ENCODE peak calls at places on chromosomes 16 and 17, in ten cellular contexts. One of them, this sample, is unnamed.

GRCh38 chr16:21033264-21033663 is 117.4 kb downstream of the DNAH3 start:
- DNase-seq in HL-60: no peak
- DNase-seq in HS-27A: no peak
- DNase-seq in NCI-H1092 treated with DMSO at 0.1 percent for 48 hours: no peak
- DNase-seq in cardiac fibroblast: no peak
- DNase-seq in memory B cell: no peak
- DNase-seq in heart right ventricle: no peak
- DNase-seq in fibroblast of the aortic adventitia: no peak
- DNase-seq in activated T-helper 1 cell treated with Interleukin-2 at 50 U/mL for 16 hours: no peak
- DNase-seq in progenitor cell of endocrine pancreas: no peak
- DNase-seq in this sample: peak

GRCh38 chr17:60579090-60579489 is 20.9 kb upstream of the PPM1D start:
- DNase-seq in HL-60: no peak
- DNase-seq in HS-27A: no peak
- DNase-seq in NCI-H1092 treated with DMSO at 0.1 percent for 48 hours: no peak
- DNase-seq in cardiac fibroblast: peak
- DNase-seq in memory B cell: no peak
- DNase-seq in heart right ventricle: no peak
- DNase-seq in fibroblast of the aortic adventitia: peak
- DNase-seq in activated T-helper 1 cell treated with Interleukin-2 at 50 U/mL for 16 hours: no peak
- DNase-seq in progenitor cell of endocrine pancreas: no peak
- DNase-seq in this sample: no peak

GRCh38 chr16:88597856-88598491 is 27.8 kb downstream of the ZC3H18 start:
- DNase-seq in HL-60: no peak
- DNase-seq in HS-27A: no peak
- DNase-seq in NCI-H1092 treated with DMSO at 0.1 percent for 48 hours: no peak
- DNase-seq in cardiac fibroblast: no peak
- DNase-seq in memory B cell: no peak
- DNase-seq in heart right ventricle: no peak
- DNase-seq in fibroblast of the aortic adventitia: no peak
- DNase-seq in activated T-helper 1 cell treated with Interleukin-2 at 50 U/mL for 16 hours: no peak
- DNase-seq in progenitor cell of endocrine pancreas: no peak
- DNase-seq in this sample: no peak

GRCh38 chr16:47613251-47613650 is 152.1 kb downstream of the PHKB start:
- DNase-seq in HL-60: no peak
- DNase-seq in HS-27A: no peak
- DNase-seq in NCI-H1092 treated with DMSO at 0.1 percent for 48 hours: no peak
- DNase-seq in cardiac fibroblast: no peak
- DNase-seq in memory B cell: no peak
- DNase-seq in heart right ventricle: no peak
- DNase-seq in fibroblast of the aortic adventitia: no peak
- DNase-seq in activated T-helper 1 cell treated with Interleukin-2 at 50 U/mL for 16 hours: no peak
- DNase-seq in progenitor cell of endocrine pancreas: no peak
- DNase-seq in this sample: no peak

GRCh38 chr17:68581863-68582645 is 19.1 kb downstream of the FAM20A start:
- DNase-seq in HL-60: no peak
- DNase-seq in HS-27A: no peak
- DNase-seq in NCI-H1092 treated with DMSO at 0.1 percent for 48 hours: no peak
- DNase-seq in cardiac fibroblast: no peak
- DNase-seq in memory B cell: no peak
- DNase-seq in heart right ventricle: no peak
- DNase-seq in fibroblast of the aortic adventitia: no peak
- DNase-seq in activated T-helper 1 cell treated with Interleukin-2 at 50 U/mL for 16 hours: no peak
- DNase-seq in progenitor cell of endocrine pancreas: no peak
- DNase-seq in this sample: no peak

GRCh38 chr16:50102046-50102756 is 36.4 kb downstream of the HEATR3 start:
- DNase-seq in HL-60: peak
- DNase-seq in HS-27A: peak
- DNase-seq in NCI-H1092 treated with DMSO at 0.1 percent for 48 hours: no peak
- DNase-seq in cardiac fibroblast: peak
- DNase-seq in memory B cell: no peak
- DNase-seq in heart right ventricle: no peak
- DNase-seq in fibroblast of the aortic adventitia: peak
- DNase-seq in activated T-helper 1 cell treated with Interleukin-2 at 50 U/mL for 16 hours: no peak
- DNase-seq in progenitor cell of endocrine pancreas: no peak
- DNase-seq in this sample: no peak

GRCh38 chr17:5585814-5586558 is 1.7 kb upstream of the NLRP1 start:
- DNase-seq in HL-60: no peak
- DNase-seq in HS-27A: no peak
- DNase-seq in NCI-H1092 treated with DMSO at 0.1 percent for 48 hours: peak
- DNase-seq in cardiac fibroblast: no peak
- DNase-seq in memory B cell: no peak
- DNase-seq in heart right ventricle: no peak
- DNase-seq in fibroblast of the aortic adventitia: peak
- DNase-seq in activated T-helper 1 cell treated with Interleukin-2 at 50 U/mL for 16 hours: no peak
- DNase-seq in progenitor cell of endocrine pancreas: no peak
- DNase-seq in this sample: no peak

GRCh38 chr17:4332296-4332970 is 34.0 kb downstream of the UBE2G1 start:
- DNase-seq in HL-60: no peak
- DNase-seq in HS-27A: no peak
- DNase-seq in NCI-H1092 treated with DMSO at 0.1 percent for 48 hours: no peak
- DNase-seq in cardiac fibroblast: peak
- DNase-seq in memory B cell: no peak
- DNase-seq in heart right ventricle: no peak
- DNase-seq in fibroblast of the aortic adventitia: no peak
- DNase-seq in activated T-helper 1 cell treated with Interleukin-2 at 50 U/mL for 16 hours: no peak
- DNase-seq in progenitor cell of endocrine pancreas: no peak
- DNase-seq in this sample: no peak

GRCh38 chr17:69418535-69418934 is 4.0 kb downstream of the MAP2K6 start:
- DNase-seq in HL-60: no peak
- DNase-seq in HS-27A: no peak
- DNase-seq in NCI-H1092 treated with DMSO at 0.1 percent for 48 hours: no peak
- DNase-seq in cardiac fibroblast: no peak
- DNase-seq in memory B cell: no peak
- DNase-seq in heart right ventricle: no peak
- DNase-seq in fibroblast of the aortic adventitia: no peak
- DNase-seq in activated T-helper 1 cell treated with Interleukin-2 at 50 U/mL for 16 hours: no peak
- DNase-seq in progenitor cell of endocrine pancreas: no peak
- DNase-seq in this sample: no peak

GRCh38 chr16:13519871-13520270 is 400.1 kb upstream of the ERCC4 start:
- DNase-seq in HL-60: no peak
- DNase-seq in HS-27A: no peak
- DNase-seq in NCI-H1092 treated with DMSO at 0.1 percent for 48 hours: no peak
- DNase-seq in cardiac fibroblast: no peak
- DNase-seq in memory B cell: no peak
- DNase-seq in heart right ventricle: peak
- DNase-seq in fibroblast of the aortic adventitia: no peak
- DNase-seq in activated T-helper 1 cell treated with Interleukin-2 at 50 U/mL for 16 hours: no peak
- DNase-seq in progenitor cell of endocrine pancreas: no peak
- DNase-seq in this sample: no peak

GRCh38 chr17:4960279-4960922 is 7.2 kb downstream of the SPAG7 start:
- DNase-seq in HL-60: no peak
- DNase-seq in HS-27A: no peak
- DNase-seq in NCI-H1092 treated with DMSO at 0.1 percent for 48 hours: no peak
- DNase-seq in cardiac fibroblast: no peak
- DNase-seq in memory B cell: no peak
- DNase-seq in heart right ventricle: no peak
- DNase-seq in fibroblast of the aortic adventitia: no peak
- DNase-seq in activated T-helper 1 cell treated with Interleukin-2 at 50 U/mL for 16 hours: no peak
- DNase-seq in progenitor cell of endocrine pancreas: no peak
- DNase-seq in this sample: no peak

GRCh38 chr16:86289304-86289703 is 221.0 kb upstream of the FOXF1 start:
- DNase-seq in HL-60: no peak
- DNase-seq in HS-27A: no peak
- DNase-seq in NCI-H1092 treated with DMSO at 0.1 percent for 48 hours: no peak
- DNase-seq in cardiac fibroblast: no peak
- DNase-seq in memory B cell: no peak
- DNase-seq in heart right ventricle: no peak
- DNase-seq in fibroblast of the aortic adventitia: no peak
- DNase-seq in activated T-helper 1 cell treated with Interleukin-2 at 50 U/mL for 16 hours: no peak
- DNase-seq in progenitor cell of endocrine pancreas: no peak
- DNase-seq in this sample: no peak

GRCh38 chr16:85259831-85260165 is 147.5 kb upstream of the CIBAR2 start:
- DNase-seq in HL-60: no peak
- DNase-seq in HS-27A: no peak
- DNase-seq in NCI-H1092 treated with DMSO at 0.1 percent for 48 hours: no peak
- DNase-seq in cardiac fibroblast: no peak
- DNase-seq in memory B cell: no peak
- DNase-seq in heart right ventricle: no peak
- DNase-seq in fibroblast of the aortic adventitia: no peak
- DNase-seq in activated T-helper 1 cell treated with Interleukin-2 at 50 U/mL for 16 hours: no peak
- DNase-seq in progenitor cell of endocrine pancreas: no peak
- DNase-seq in this sample: no peak

GRCh38 chr17:77086433-77087010 is 54.2 kb upstream of the SEC14L1 start:
- DNase-seq in HL-60: peak
- DNase-seq in HS-27A: peak
- DNase-seq in NCI-H1092 treated with DMSO at 0.1 percent for 48 hours: peak
- DNase-seq in cardiac fibroblast: peak
- DNase-seq in memory B cell: peak
- DNase-seq in heart right ventricle: peak
- DNase-seq in fibroblast of the aortic adventitia: peak
- DNase-seq in activated T-helper 1 cell treated with Interleukin-2 at 50 U/mL for 16 hours: peak
- DNase-seq in progenitor cell of endocrine pancreas: peak
- DNase-seq in this sample: peak

GRCh38 chr17:55772086-55772485 is 21.2 kb downstream of the PCTP start:
- DNase-seq in HL-60: no peak
- DNase-seq in HS-27A: no peak
- DNase-seq in NCI-H1092 treated with DMSO at 0.1 percent for 48 hours: no peak
- DNase-seq in cardiac fibroblast: no peak
- DNase-seq in memory B cell: no peak
- DNase-seq in heart right ventricle: no peak
- DNase-seq in fibroblast of the aortic adventitia: no peak
- DNase-seq in activated T-helper 1 cell treated with Interleukin-2 at 50 U/mL for 16 hours: no peak
- DNase-seq in progenitor cell of endocrine pancreas: no peak
- DNase-seq in this sample: no peak

GRCh38 chr17:81271226-81271625 is 23.9 kb downstream of the SLC38A10 start:
- DNase-seq in HL-60: no peak
- DNase-seq in HS-27A: no peak
- DNase-seq in NCI-H1092 treated with DMSO at 0.1 percent for 48 hours: no peak
- DNase-seq in cardiac fibroblast: no peak
- DNase-seq in memory B cell: no peak
- DNase-seq in heart right ventricle: no peak
- DNase-seq in fibroblast of the aortic adventitia: no peak
- DNase-seq in activated T-helper 1 cell treated with Interleukin-2 at 50 U/mL for 16 hours: no peak
- DNase-seq in progenitor cell of endocrine pancreas: no peak
- DNase-seq in this sample: no peak

GRCh38 chr17:43995150-43995471 is 9.3 kb upstream of the NAGS start:
- DNase-seq in HL-60: no peak
- DNase-seq in HS-27A: no peak
- DNase-seq in NCI-H1092 treated with DMSO at 0.1 percent for 48 hours: no peak
- DNase-seq in cardiac fibroblast: no peak
- DNase-seq in memory B cell: no peak
- DNase-seq in heart right ventricle: no peak
- DNase-seq in fibroblast of the aortic adventitia: no peak
- DNase-seq in activated T-helper 1 cell treated with Interleukin-2 at 50 U/mL for 16 hours: no peak
- DNase-seq in progenitor cell of endocrine pancreas: no peak
- DNase-seq in this sample: no peak

GRCh38 chr17:28030386-28030785 is 12.1 kb upstream of the NLK start:
- DNase-seq in HL-60: no peak
- DNase-seq in HS-27A: no peak
- DNase-seq in NCI-H1092 treated with DMSO at 0.1 percent for 48 hours: peak
- DNase-seq in cardiac fibroblast: no peak
- DNase-seq in memory B cell: no peak
- DNase-seq in heart right ventricle: no peak
- DNase-seq in fibroblast of the aortic adventitia: no peak
- DNase-seq in activated T-helper 1 cell treated with Interleukin-2 at 50 U/mL for 16 hours: no peak
- DNase-seq in progenitor cell of endocrine pancreas: no peak
- DNase-seq in this sample: no peak

GRCh38 chr16:3979518-3979917 is 99.0 kb upstream of the CREBBP start:
- DNase-seq in HL-60: no peak
- DNase-seq in HS-27A: no peak
- DNase-seq in NCI-H1092 treated with DMSO at 0.1 percent for 48 hours: no peak
- DNase-seq in cardiac fibroblast: no peak
- DNase-seq in memory B cell: no peak
- DNase-seq in heart right ventricle: no peak
- DNase-seq in fibroblast of the aortic adventitia: no peak
- DNase-seq in activated T-helper 1 cell treated with Interleukin-2 at 50 U/mL for 16 hours: no peak
- DNase-seq in progenitor cell of endocrine pancreas: no peak
- DNase-seq in this sample: no peak

GRCh38 chr17:82243648-82244412 is 15.0 kb downstream of the SLC16A3 start:
- DNase-seq in HL-60: no peak
- DNase-seq in HS-27A: no peak
- DNase-seq in NCI-H1092 treated with DMSO at 0.1 percent for 48 hours: no peak
- DNase-seq in cardiac fibroblast: peak
- DNase-seq in memory B cell: no peak
- DNase-seq in heart right ventricle: no peak
- DNase-seq in fibroblast of the aortic adventitia: no peak
- DNase-seq in activated T-helper 1 cell treated with Interleukin-2 at 50 U/mL for 16 hours: no peak
- DNase-seq in progenitor cell of endocrine pancreas: no peak
- DNase-seq in this sample: no peak

GRCh38 chr17:18860161-18860972 is 2.4 kb downstream of the PRPSAP2 start:
- DNase-seq in HL-60: no peak
- DNase-seq in HS-27A: no peak
- DNase-seq in NCI-H1092 treated with DMSO at 0.1 percent for 48 hours: no peak
- DNase-seq in cardiac fibroblast: peak
- DNase-seq in memory B cell: no peak
- DNase-seq in heart right ventricle: no peak
- DNase-seq in fibroblast of the aortic adventitia: no peak
- DNase-seq in activated T-helper 1 cell treated with Interleukin-2 at 50 U/mL for 16 hours: no peak
- DNase-seq in progenitor cell of endocrine pancreas: no peak
- DNase-seq in this sample: no peak

GRCh38 chr16:81652798-81653505 is 126.1 kb upstream of the PLCG2 start:
- DNase-seq in HL-60: no peak
- DNase-seq in HS-27A: no peak
- DNase-seq in NCI-H1092 treated with DMSO at 0.1 percent for 48 hours: peak
- DNase-seq in cardiac fibroblast: no peak
- DNase-seq in memory B cell: no peak
- DNase-seq in heart right ventricle: no peak
- DNase-seq in fibroblast of the aortic adventitia: no peak
- DNase-seq in activated T-helper 1 cell treated with Interleukin-2 at 50 U/mL for 16 hours: no peak
- DNase-seq in progenitor cell of endocrine pancreas: no peak
- DNase-seq in this sample: no peak

GRCh38 chr16:70778901-70779309 is 22.1 kb downstream of the VAC14 start:
- DNase-seq in HL-60: no peak
- DNase-seq in HS-27A: no peak
- DNase-seq in NCI-H1092 treated with DMSO at 0.1 percent for 48 hours: peak
- DNase-seq in cardiac fibroblast: peak
- DNase-seq in memory B cell: no peak
- DNase-seq in heart right ventricle: peak
- DNase-seq in fibroblast of the aortic adventitia: peak
- DNase-seq in activated T-helper 1 cell treated with Interleukin-2 at 50 U/mL for 16 hours: no peak
- DNase-seq in progenitor cell of endocrine pancreas: no peak
- DNase-seq in this sample: peak

GRCh38 chr17:57290955-57291354 is 34.6 kb downstream of the MSI2 start:
- DNase-seq in HL-60: no peak
- DNase-seq in HS-27A: no peak
- DNase-seq in NCI-H1092 treated with DMSO at 0.1 percent for 48 hours: no peak
- DNase-seq in cardiac fibroblast: no peak
- DNase-seq in memory B cell: no peak
- DNase-seq in heart right ventricle: no peak
- DNase-seq in fibroblast of the aortic adventitia: no peak
- DNase-seq in activated T-helper 1 cell treated with Interleukin-2 at 50 U/mL for 16 hours: no peak
- DNase-seq in progenitor cell of endocrine pancreas: no peak
- DNase-seq in this sample: no peak

GRCh38 chr16:19389246-19389645 is 28.4 kb upstream of the TMC5 start:
- DNase-seq in HL-60: no peak
- DNase-seq in HS-27A: no peak
- DNase-seq in NCI-H1092 treated with DMSO at 0.1 percent for 48 hours: peak
- DNase-seq in cardiac fibroblast: peak
- DNase-seq in memory B cell: peak
- DNase-seq in heart right ventricle: no peak
- DNase-seq in fibroblast of the aortic adventitia: peak
- DNase-seq in activated T-helper 1 cell treated with Interleukin-2 at 50 U/mL for 16 hours: no peak
- DNase-seq in progenitor cell of endocrine pancreas: peak
- DNase-seq in this sample: no peak

GRCh38 chr16:3174618-3175148 is 13.3 kb upstream of the OR1F1 start:
- DNase-seq in HL-60: no peak
- DNase-seq in HS-27A: no peak
- DNase-seq in NCI-H1092 treated with DMSO at 0.1 percent for 48 hours: no peak
- DNase-seq in cardiac fibroblast: no peak
- DNase-seq in memory B cell: no peak
- DNase-seq in heart right ventricle: no peak
- DNase-seq in fibroblast of the aortic adventitia: no peak
- DNase-seq in activated T-helper 1 cell treated with Interleukin-2 at 50 U/mL for 16 hours: no peak
- DNase-seq in progenitor cell of endocrine pancreas: no peak
- DNase-seq in this sample: no peak

GRCh38 chr17:41844971-41845370 is 7.3 kb downstream of the KLHL10 start:
- DNase-seq in HL-60: no peak
- DNase-seq in HS-27A: no peak
- DNase-seq in NCI-H1092 treated with DMSO at 0.1 percent for 48 hours: no peak
- DNase-seq in cardiac fibroblast: no peak
- DNase-seq in memory B cell: no peak
- DNase-seq in heart right ventricle: no peak
- DNase-seq in fibroblast of the aortic adventitia: no peak
- DNase-seq in activated T-helper 1 cell treated with Interleukin-2 at 50 U/mL for 16 hours: no peak
- DNase-seq in progenitor cell of endocrine pancreas: no peak
- DNase-seq in this sample: no peak

GRCh38 chr17:80027043-80027435 is 8.6 kb downstream of the TBC1D16 start:
- DNase-seq in HL-60: no peak
- DNase-seq in HS-27A: no peak
- DNase-seq in NCI-H1092 treated with DMSO at 0.1 percent for 48 hours: no peak
- DNase-seq in cardiac fibroblast: no peak
- DNase-seq in memory B cell: no peak
- DNase-seq in heart right ventricle: no peak
- DNase-seq in fibroblast of the aortic adventitia: no peak
- DNase-seq in activated T-helper 1 cell treated with Interleukin-2 at 50 U/mL for 16 hours: no peak
- DNase-seq in progenitor cell of endocrine pancreas: no peak
- DNase-seq in this sample: no peak

This sample was measured in LNCaP clone FGC.